ENCODE peak calls at places on chromosomes 7 and 10, in six cellular contexts. X is nephron progenitor cell, B is mucosa of descending colon, Y is omental fat pad, V is pulmonary artery endothelial cell, L is GM10248. S is an unnamed sample.
A peak's percentile ranks its signal among the peaks of the same experiment; 100 is the strongest.

GRCh38 chr10:34444223-34445183 is 370.6 kb downstream of the PARD3 start:
- DNase-seq in B (no peak), L (no peak), V (no peak), Y (no peak), X (no peak), S (no peak)

GRCh38 chr10:15238553-15239335 is 70.3 kb upstream of the NMT2 start:
- DNase-seq in L (no peak), X (no peak), B (no peak), V (peak; percentile 55), Y (no peak), S (no peak)

GRCh38 chr10:114773197-114773532 is 48.4 kb upstream of the FHIP2A start:
- DNase-seq in B (no peak), L (no peak), V (no peak), X (no peak), Y (no peak), S (no peak)

GRCh38 chr10:97499561-97500296 is 1.0 kb downstream of the UBTD1 start:
- DNase-seq in B (peak; percentile 51), V (no peak), Y (peak; percentile 55), X (peak; percentile 60), L (no peak), S (no peak)

GRCh38 chr7:102232686-102233286 is 53.9 kb upstream of the SH2B2 start:
- DNase-seq in V (no peak), L (no peak), Y (no peak), X (no peak), B (no peak), S (no peak)

GRCh38 chr7:155001756-155002410 is 1.0 kb downstream of the PAXIP1 start:
- DNase-seq in Y (no peak), X (no peak), V (no peak), B (no peak), L (peak; percentile 31), S (peak; percentile 70)

GRCh38 chr7:101537205-101537604 is 91.9 kb downstream of the MYL10 start:
- DNase-seq in Y (no peak), L (no peak), X (no peak), V (no peak), B (no peak), S (no peak)

GRCh38 chr7:95598511-95598910 is 2.2 kb upstream of the PDK4 start:
- DNase-seq in L (no peak), B (no peak), X (no peak), V (no peak), Y (no peak), S (no peak)

GRCh38 chr10:80444646-80445319 is 9.3 kb upstream of the TSPAN14 start:
- DNase-seq in B (peak; percentile 68), X (peak; percentile 43), V (no peak), L (peak; percentile 76), Y (no peak), S (peak; percentile 89)

GRCh38 chr10:23917251-23917908 is 291.6 kb upstream of the KIAA1217 start:
- DNase-seq in B (no peak), V (no peak), Y (no peak), L (no peak), X (no peak), S (no peak)

GRCh38 chr7:7829667-7830066 is 111.3 kb upstream of the RPA3 start:
- DNase-seq in Y (no peak), V (no peak), X (no peak), L (no peak), B (no peak), S (no peak)

GRCh38 chr10:86729677-86730076 is 26.7 kb upstream of the BMPR1A start:
- DNase-seq in V (no peak), B (no peak), X (no peak), L (no peak), Y (no peak), S (no peak)

GRCh38 chr7:32395168-32395567 is 95.0 kb downstream of the LSM5 start:
- DNase-seq in V (no peak), X (no peak), L (no peak), B (no peak), Y (no peak), S (no peak)

GRCh38 chr7:1058821-1059199 is 14.5 kb downstream of the GPR146 start:
- DNase-seq in L (no peak), Y (no peak), B (no peak), X (peak; percentile 9), V (no peak), S (no peak)

GRCh38 chr10:1156616-1156886 is 100.4 kb downstream of the WDR37 start:
- DNase-seq in X (no peak), B (no peak), L (no peak), Y (no peak), V (no peak), S (no peak)

GRCh38 chr10:83606275-83606674 is 533.0 kb upstream of the GHITM start:
- DNase-seq in Y (no peak), V (no peak), B (no peak), X (no peak), L (no peak), S (no peak)

GRCh38 chr7:134686782-134687181 is 40.1 kb downstream of the BPGM start:
- DNase-seq in V (no peak), X (no peak), B (no peak), Y (no peak), L (no peak), S (no peak)

GRCh38 chr7:94823952-94824351 is 83.4 kb upstream of the PPP1R9A start:
- DNase-seq in Y (no peak), L (no peak), V (no peak), B (no peak), X (no peak), S (no peak)

S was measured in activated CD4-positive, alpha-beta T cell treated with anti-CD3 and anti-CD28 coated beads, Interleukin-2, amount 10 ng/mL, durations not matched to agents 24 days and 14 days.